ENCODE peak calls at places on chromosomes 16 and 17, in seven cellular contexts. J is GM23338, O is hepatocyte, W is PC-3, D is GM23248, T is HCT116, U is OCI-LY7. B is an unnamed sample.

GRCh38 chr16:10205688-10206087 is 23.5 kb upstream of the GRIN2A start:
- DNase-seq in J (no peak), O (no peak), W (peak), D (no peak), T (no peak), U (no peak), B (no peak)

GRCh38 chr16:67528870-67529638 is 425 bp downstream of the RIPOR1 start:
- DNase-seq in J (peak), O (peak), W (peak), D (peak), T (no peak), U (peak), B (peak)

GRCh38 chr17:80953471-80954315 is 37.9 kb upstream of the CHMP6 start:
- DNase-seq in J (no peak), O (no peak), W (no peak), D (no peak), T (no peak), U (no peak), B (no peak)

GRCh38 chr16:73339821-73340220 is 291.9 kb upstream of the ZFHX3 start:
- DNase-seq in J (peak), O (no peak), W (no peak), D (no peak), T (no peak), U (no peak), B (no peak)

GRCh38 chr16:56189990-56190902 is 1.0 kb upstream of the GNAO1 start:
- DNase-seq in J (peak), O (no peak), W (no peak), D (peak), T (no peak), U (no peak), B (peak)

GRCh38 chr16:53821487-53821886 is 117.5 kb downstream of the FTO start:
- DNase-seq in J (no peak), O (no peak), W (peak), D (peak), T (no peak), U (no peak), B (no peak)

GRCh38 chr17:77607606-77608005 is 350.9 kb upstream of the TNRC6C start:
- DNase-seq in J (no peak), O (no peak), W (no peak), D (no peak), T (no peak), U (no peak), B (peak)

GRCh38 chr16:30896890-30897730 is 696 bp downstream of the CTF1 start:
- DNase-seq in J (peak), O (peak), W (peak), D (peak), T (peak), U (peak), B (peak)

GRCh38 chr16:67177743-67178699 is 5.7 kb downstream of the MATCAP1 start:
- DNase-seq in J (peak), O (peak), W (peak), D (peak), T (peak), U (peak), B (peak)

GRCh38 chr16:27862953-27863352 is 200.6 kb downstream of the GSG1L start:
- DNase-seq in J (no peak), O (no peak), W (no peak), D (no peak), T (no peak), U (no peak), B (no peak)

GRCh38 chr17:61584266-61584665 is 6.8 kb downstream of the NACA2 start:
- DNase-seq in J (no peak), O (no peak), W (no peak), D (no peak), T (no peak), U (no peak), B (no peak)

GRCh38 chr17:349666-350065 is 2.9 kb downstream of the RPH3AL start:
- DNase-seq in J (no peak), O (no peak), W (no peak), D (no peak), T (no peak), U (no peak), B (no peak)

GRCh38 chr16:64626771-64627170 is 495.1 kb downstream of the CDH11 start:
- DNase-seq in J (no peak), O (peak), W (no peak), D (peak), T (no peak), U (no peak), B (no peak)

GRCh38 chr16:66387817-66388332 is 21.4 kb downstream of the CDH5 start:
- DNase-seq in J (no peak), O (no peak), W (no peak), D (no peak), T (no peak), U (no peak), B (no peak)

GRCh38 chr16:58732545-58733247 is 1.4 kb downstream of the GOT2 start:
- DNase-seq in J (peak), O (no peak), W (peak), D (peak), T (no peak), U (peak), B (no peak)

GRCh38 chr17:80152057-80152831 is 5.3 kb upstream of the EIF4A3 start:
- DNase-seq in J (no peak), O (no peak), W (no peak), D (no peak), T (no peak), U (peak), B (no peak)

GRCh38 chr17:50589112-50589712 is 28.7 kb downstream of the CACNA1G start:
- DNase-seq in J (no peak), O (no peak), W (no peak), D (peak), T (no peak), U (no peak), B (no peak)

GRCh38 chr17:65181237-65182061 is 44.3 kb downstream of the RGS9 start:
- DNase-seq in J (no peak), O (no peak), W (no peak), D (no peak), T (no peak), U (peak), B (no peak)

DNA sequence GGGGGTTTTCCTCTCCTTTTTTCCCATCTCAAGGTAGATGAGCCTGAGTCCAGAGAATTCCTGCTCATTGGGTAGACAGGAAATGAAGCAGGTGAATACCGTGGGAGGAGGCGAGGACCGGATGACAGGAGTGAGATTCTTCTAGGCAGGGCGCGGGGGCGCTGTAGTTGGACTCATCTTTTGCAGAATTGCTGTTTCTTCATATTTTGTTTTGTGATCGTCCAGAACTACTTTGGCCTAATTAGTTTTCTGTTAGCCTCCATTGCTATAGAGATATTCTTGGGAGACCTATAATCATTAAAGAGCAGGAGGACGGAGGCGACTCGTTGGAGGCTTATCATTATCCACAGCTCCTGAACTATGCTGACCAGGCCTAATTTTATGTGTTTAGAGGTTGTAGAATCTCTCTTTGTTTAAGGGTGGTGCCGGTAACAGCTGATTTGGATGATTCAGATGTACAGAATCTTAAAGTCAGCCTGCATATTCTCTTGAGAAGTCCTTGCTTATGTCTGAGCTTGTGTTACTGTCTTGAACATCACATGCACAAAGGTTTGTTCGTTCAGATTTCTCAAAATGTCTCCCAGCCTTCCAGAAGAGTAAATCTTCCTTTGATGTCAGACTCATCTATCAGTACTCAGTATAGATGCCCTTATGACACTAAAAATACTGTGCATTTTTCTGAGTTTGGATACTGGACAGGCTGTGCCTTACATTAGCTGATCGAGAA is 741 bp downstream of the ATP6V0A1 start:
- DNase-seq in J (peak), O (peak), W (no peak), D (peak), T (no peak), U (peak), B (peak)
- H2AFZ ChIP-seq in J (peak), O (peak), W (no peak), D (peak), T (no peak), U (peak), B (peak)

GRCh38 chr17:40284085-40284713 is 3.5 kb upstream of the CDC6 start:
- DNase-seq in J (no peak), O (peak), W (peak), D (peak), T (peak), U (no peak), B (no peak)
- TF ChIP-seq EZH2phosphoT487 in J (no peak), O (no peak), W (no peak), D (no peak), T (no peak), U (no peak), B (no peak)

GRCh38 chr16:89445166-89445565 is 45.2 kb downstream of the ANKRD11 start:
- DNase-seq in J (no peak), O (no peak), W (no peak), D (no peak), T (no peak), U (no peak), B (no peak)

GRCh38 chr16:89444151-89444723 is 46.1 kb downstream of the ANKRD11 start:
- DNase-seq in J (no peak), O (no peak), W (no peak), D (no peak), T (no peak), U (no peak), B (no peak)

GRCh38 chr16:89443727-89444084 is 46.7 kb downstream of the ANKRD11 start:
- DNase-seq in J (no peak), O (no peak), W (no peak), D (no peak), T (no peak), U (no peak), B (no peak)

GRCh38 chr16:89442990-89443726 is 47.2 kb downstream of the ANKRD11 start:
- DNase-seq in J (no peak), O (peak), W (peak), D (peak), T (peak), U (no peak), B (peak)

DNA sequence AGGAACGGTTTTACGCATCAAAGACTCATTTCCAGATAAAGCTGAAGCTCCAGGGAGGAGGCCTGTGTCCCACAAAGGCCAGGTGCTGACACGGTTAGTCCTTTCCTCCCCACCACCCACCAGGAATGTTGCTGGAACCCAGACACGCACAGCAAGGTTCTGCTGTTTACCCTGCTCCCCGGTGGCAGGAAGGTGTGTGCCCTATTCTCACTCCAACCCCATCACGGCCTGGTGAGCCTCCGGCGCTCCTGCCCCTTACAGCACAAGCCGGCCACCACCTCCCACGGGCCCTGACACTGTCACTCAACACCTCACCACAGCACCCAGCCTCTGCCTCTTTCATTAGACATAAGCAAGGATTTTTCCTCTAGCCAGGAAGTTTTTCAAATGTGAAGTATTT is 47.8 kb downstream of the ANKRD11 start:
- DNase-seq in J (no peak), O (no peak), W (no peak), D (no peak), T (no peak), U (no peak), B (no peak)
- H2AFZ ChIP-seq in J (no peak), O (no peak), W (no peak), D (no peak), T (no peak), U (no peak), B (no peak)

GRCh38 chr16:76899767-76900166 is 291.2 kb upstream of the MON1B start:
- DNase-seq in J (no peak), O (no peak), W (no peak), D (no peak), T (no peak), U (no peak), B (no peak)
- TF ChIP-seq EZH2phosphoT487 in J (no peak), O (no peak), W (no peak), D (no peak), T (no peak), U (no peak), B (no peak)

GRCh38 chr17:63418540-63418939 is 27.6 kb downstream of the CYB561 start:
- DNase-seq in J (no peak), O (no peak), W (no peak), D (no peak), T (no peak), U (no peak), B (no peak)

GRCh38 chr17:63419398-63419797 is 26.7 kb downstream of the CYB561 start:
- DNase-seq in J (no peak), O (no peak), W (no peak), D (no peak), T (no peak), U (no peak), B (no peak)

GRCh38 chr17:63420868-63421680 is 25.0 kb downstream of the CYB561 start:
- DNase-seq in J (no peak), O (no peak), W (no peak), D (no peak), T (no peak), U (no peak), B (no peak)

GRCh38 chr17:63421681-63422645 is 24.1 kb downstream of the CYB561 start:
- DNase-seq in J (no peak), O (no peak), W (no peak), D (no peak), T (no peak), U (no peak), B (no peak)

GRCh38 chr17:63419949-63420867 is 25.9 kb downstream of the CYB561 start:
- DNase-seq in J (no peak), O (no peak), W (no peak), D (no peak), T (no peak), U (no peak), B (no peak)
- H2AFZ ChIP-seq in J (no peak), O (no peak), W (no peak), D (no peak), T (no peak), U (no peak), B (no peak)

DNA sequence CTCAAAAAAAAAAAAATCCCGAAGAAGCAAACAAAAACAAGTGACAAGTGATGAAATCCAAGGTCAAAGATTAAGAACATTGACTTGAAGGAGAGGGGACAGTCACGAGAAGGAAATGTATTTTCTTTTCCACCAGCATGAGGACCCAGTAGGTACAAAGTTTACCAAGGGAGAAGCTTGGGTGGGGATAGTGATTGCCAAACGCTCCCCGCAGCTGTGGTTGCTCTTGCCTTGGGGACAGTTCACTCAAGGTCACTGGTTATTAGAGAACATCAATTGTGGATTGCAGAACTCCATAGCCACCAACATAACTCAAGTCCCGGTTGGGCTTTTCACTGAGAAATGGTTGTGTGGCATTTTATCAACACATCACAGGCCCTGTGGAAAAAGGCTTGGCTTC is 27.0 kb downstream of the RSL1D1 start:
- DNase-seq in J (no peak), O (peak), W (no peak), D (peak), T (no peak), U (no peak), B (no peak)
- TF ChIP-seq EZH2phosphoT487 in J (no peak), O (no peak), W (no peak), D (no peak), T (no peak), U (no peak), B (no peak)

DNA sequence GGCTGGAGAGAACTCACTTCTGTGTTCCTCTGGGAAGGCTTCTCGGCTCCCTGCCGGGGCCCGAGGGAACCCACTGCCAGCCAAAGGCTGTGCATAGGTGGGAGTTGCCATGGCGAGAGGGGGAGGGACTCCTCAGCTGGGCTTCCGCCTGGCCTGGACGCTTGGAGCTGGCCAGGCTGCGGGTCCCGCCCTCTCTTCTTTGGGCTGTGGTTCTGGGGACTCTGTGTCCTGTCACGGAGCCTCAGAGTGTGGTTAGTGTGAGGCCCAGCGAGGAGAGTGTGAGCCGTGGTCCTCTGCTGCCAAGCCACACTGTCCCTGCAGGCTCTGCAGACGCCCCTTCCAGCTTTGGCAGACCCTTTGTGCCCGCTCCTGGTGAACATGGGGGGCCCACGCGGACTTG is 123.1 kb downstream of the OR1D5 start:
- DNase-seq in J (peak), O (no peak), W (no peak), D (peak), T (no peak), U (no peak), B (no peak)
- H2AFZ ChIP-seq in J (no peak), O (no peak), W (no peak), D (no peak), T (no peak), U (no peak), B (no peak)

GRCh38 chr17:6555331-6556120 is 829 bp downstream of the PITPNM3 start:
- DNase-seq in J (peak), O (peak), W (peak), D (peak), T (no peak), U (no peak), B (peak)
- TF ChIP-seq EZH2phosphoT487 in J (no peak), O (peak), W (no peak), D (no peak), T (no peak), U (no peak), B (no peak)

GRCh38 chr16:87207509-87207908 is 109.7 kb downstream of the C16orf95 start:
- DNase-seq in J (no peak), O (no peak), W (no peak), D (peak), T (no peak), U (no peak), B (no peak)
- H2AFZ ChIP-seq in J (no peak), O (no peak), W (no peak), D (peak), T (no peak), U (no peak), B (no peak)

B was measured in SK-N-SH.